ENCODE peak calls at places on chromosomes 7 and 10, in six cellular contexts. One of them, this sample, is unnamed.

GRCh38 chr10:128912568-128913311 is 554.3 kb upstream of the MGMT start:
- DNase-seq in heart left ventricle: no peak
- DNase-seq in cardiac muscle cell: no peak
- DNase-seq in breast epithelium: no peak
- DNase-seq in thoracic aorta: no peak
- DNase-seq in GM12865: no peak
- DNase-seq in this sample: no peak

GRCh38 chr7:157849341-157849596 is 512.5 kb downstream of the DNAJB6 start:
- DNase-seq in breast epithelium: no peak
- DNase-seq in thoracic aorta: no peak
- DNase-seq in GM12865: no peak
- DNase-seq in cardiac muscle cell: no peak
- DNase-seq in heart left ventricle: no peak
- DNase-seq in this sample: no peak

GRCh38 chr7:25894902-25895791 is 256.9 kb upstream of the NFE2L3 start:
- DNase-seq in thoracic aorta: no peak
- DNase-seq in heart left ventricle: peak
- DNase-seq in GM12865: peak
- DNase-seq in breast epithelium: peak
- DNase-seq in cardiac muscle cell: peak
- DNase-seq in this sample: peak

GRCh38 chr7:155360495-155361362 is 63.1 kb downstream of the INSIG1 start:
- DNase-seq in thoracic aorta: no peak
- DNase-seq in breast epithelium: peak
- DNase-seq in heart left ventricle: no peak
- DNase-seq in GM12865: no peak
- DNase-seq in cardiac muscle cell: no peak
- DNase-seq in this sample: no peak

GRCh38 chr7:148374698-148375259 is 215.8 kb upstream of the C7orf33 start:
- DNase-seq in thoracic aorta: no peak
- DNase-seq in cardiac muscle cell: no peak
- DNase-seq in breast epithelium: no peak
- DNase-seq in GM12865: no peak
- DNase-seq in heart left ventricle: no peak
- DNase-seq in this sample: no peak

GRCh38 chr7:130492519-130493274 is 812 bp downstream of the MEST start:
- DNase-seq in GM12865: no peak
- DNase-seq in heart left ventricle: no peak
- DNase-seq in cardiac muscle cell: peak
- DNase-seq in breast epithelium: no peak
- DNase-seq in thoracic aorta: no peak
- DNase-seq in this sample: no peak

GRCh38 chr10:97539523-97540200 is 32.9 kb upstream of the ANKRD2 start:
- DNase-seq in breast epithelium: no peak
- DNase-seq in cardiac muscle cell: peak
- DNase-seq in GM12865: no peak
- DNase-seq in thoracic aorta: no peak
- DNase-seq in heart left ventricle: no peak
- DNase-seq in this sample: peak

GRCh38 chr7:116249969-116250553 is 39.7 kb downstream of the TES start:
- DNase-seq in heart left ventricle: no peak
- DNase-seq in cardiac muscle cell: peak
- DNase-seq in thoracic aorta: no peak
- DNase-seq in breast epithelium: no peak
- DNase-seq in GM12865: peak
- DNase-seq in this sample: peak

GRCh38 chr7:465710-466400 is 53.8 kb downstream of the PDGFA start:
- DNase-seq in GM12865: no peak
- DNase-seq in thoracic aorta: no peak
- DNase-seq in cardiac muscle cell: no peak
- DNase-seq in breast epithelium: peak
- DNase-seq in heart left ventricle: no peak
- DNase-seq in this sample: no peak

GRCh38 chr10:73926152-73926764 is 15.3 kb downstream of the PLAU start:
- DNase-seq in GM12865: no peak
- DNase-seq in heart left ventricle: no peak
- DNase-seq in thoracic aorta: no peak
- DNase-seq in breast epithelium: no peak
- DNase-seq in cardiac muscle cell: no peak
- DNase-seq in this sample: no peak

GRCh38 chr10:114821293-114821914 is at the start of gene FHIP2A:
- DNase-seq in cardiac muscle cell: peak
- DNase-seq in thoracic aorta: no peak
- DNase-seq in GM12865: peak
- DNase-seq in breast epithelium: peak
- DNase-seq in heart left ventricle: peak
- DNase-seq in this sample: peak

GRCh38 chr10:4654496-4654895 is 171.5 kb upstream of the AKR1E2 start:
- DNase-seq in cardiac muscle cell: no peak
- DNase-seq in GM12865: no peak
- DNase-seq in heart left ventricle: no peak
- DNase-seq in thoracic aorta: no peak
- DNase-seq in breast epithelium: no peak
- DNase-seq in this sample: no peak

GRCh38 chr7:150941351-150941982 is 36.7 kb downstream of the KCNH2 start:
- DNase-seq in cardiac muscle cell: no peak
- DNase-seq in breast epithelium: no peak
- DNase-seq in thoracic aorta: no peak
- DNase-seq in GM12865: no peak
- DNase-seq in heart left ventricle: no peak
- DNase-seq in this sample: no peak

GRCh38 chr10:17316488-17317170 is 88.6 kb downstream of the VIM start:
- DNase-seq in breast epithelium: no peak
- DNase-seq in GM12865: peak
- DNase-seq in heart left ventricle: no peak
- DNase-seq in cardiac muscle cell: no peak
- DNase-seq in thoracic aorta: no peak
- DNase-seq in this sample: no peak

GRCh38 chr10:100413206-100413605 is 49.6 kb upstream of the WNT8B start:
- DNase-seq in thoracic aorta: no peak
- DNase-seq in breast epithelium: no peak
- DNase-seq in cardiac muscle cell: no peak
- DNase-seq in GM12865: no peak
- DNase-seq in heart left ventricle: no peak
- DNase-seq in this sample: no peak

GRCh38 chr7:27723086-27723485 is 16.9 kb upstream of the TAX1BP1 start:
- DNase-seq in heart left ventricle: no peak
- DNase-seq in breast epithelium: no peak
- DNase-seq in thoracic aorta: no peak
- DNase-seq in GM12865: no peak
- DNase-seq in cardiac muscle cell: no peak
- DNase-seq in this sample: peak

GRCh38 chr7:131624536-131624935 is 68.1 kb upstream of the PODXL start:
- DNase-seq in GM12865: no peak
- DNase-seq in thoracic aorta: no peak
- DNase-seq in heart left ventricle: no peak
- DNase-seq in cardiac muscle cell: no peak
- DNase-seq in breast epithelium: no peak
- DNase-seq in this sample: no peak

GRCh38 chr7:151759591-151760042 is 117.3 kb downstream of the PRKAG2 start:
- DNase-seq in breast epithelium: peak
- DNase-seq in cardiac muscle cell: peak
- DNase-seq in GM12865: peak
- DNase-seq in heart left ventricle: no peak
- DNase-seq in thoracic aorta: no peak
- DNase-seq in this sample: peak

GRCh38 chr10:43322321-43322720 is 49.1 kb upstream of the FXYD4 start:
- DNase-seq in GM12865: no peak
- DNase-seq in breast epithelium: no peak
- DNase-seq in heart left ventricle: no peak
- DNase-seq in thoracic aorta: no peak
- DNase-seq in cardiac muscle cell: no peak
- DNase-seq in this sample: no peak

GRCh38 chr10:86648706-86649426 is 5.5 kb upstream of the OPN4 start:
- DNase-seq in cardiac muscle cell: peak
- DNase-seq in breast epithelium: peak
- DNase-seq in heart left ventricle: peak
- DNase-seq in GM12865: peak
- DNase-seq in thoracic aorta: peak
- DNase-seq in this sample: peak

GRCh38 chr10:22250897-22251605 is 33.2 kb upstream of the EBLN1 start:
- DNase-seq in cardiac muscle cell: peak
- DNase-seq in thoracic aorta: no peak
- DNase-seq in breast epithelium: no peak
- DNase-seq in GM12865: peak
- DNase-seq in heart left ventricle: no peak
- DNase-seq in this sample: peak

GRCh38 chr7:4856336-4857056 is 5.3 kb downstream of the PAPOLB start:
- DNase-seq in heart left ventricle: no peak
- DNase-seq in breast epithelium: no peak
- DNase-seq in thoracic aorta: no peak
- DNase-seq in GM12865: no peak
- DNase-seq in cardiac muscle cell: no peak
- DNase-seq in this sample: no peak

GRCh38 chr10:61957806-61958205 is 56.3 kb downstream of the ARID5B start:
- DNase-seq in heart left ventricle: no peak
- DNase-seq in cardiac muscle cell: no peak
- DNase-seq in GM12865: no peak
- DNase-seq in thoracic aorta: no peak
- DNase-seq in breast epithelium: no peak
- DNase-seq in this sample: no peak
- TF ChIP-seq CTCF in heart left ventricle: no peak
- TF ChIP-seq CTCF in cardiac muscle cell: no peak
- TF ChIP-seq CTCF in GM12865: no peak
- TF ChIP-seq CTCF in thoracic aorta: no peak
- TF ChIP-seq CTCF in breast epithelium: no peak
- TF ChIP-seq CTCF in this sample: no peak

DNA sequence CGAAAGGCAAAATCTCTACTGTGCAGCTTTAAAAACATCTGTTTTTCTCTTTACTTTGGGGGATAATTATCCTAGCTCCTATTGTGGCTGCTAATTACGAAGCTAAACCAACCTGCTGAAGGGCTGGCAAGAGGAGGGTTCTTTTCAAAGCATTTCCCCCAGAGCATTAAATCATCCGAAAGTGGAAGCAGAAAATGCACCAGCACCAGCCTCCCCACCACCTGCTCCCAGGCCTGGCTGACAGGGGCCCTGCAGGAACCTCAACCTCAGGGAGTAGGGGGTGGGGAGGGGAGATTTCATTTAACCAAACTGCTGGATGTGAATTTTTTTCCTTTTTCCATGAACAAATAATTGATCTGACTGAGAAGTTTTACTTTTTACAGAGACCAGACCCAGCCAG is 56.3 kb upstream of the CHST15 start:
- DNase-seq in breast epithelium: no peak
- DNase-seq in cardiac muscle cell: no peak
- DNase-seq in heart left ventricle: no peak
- DNase-seq in GM12865: peak
- DNase-seq in thoracic aorta: no peak
- DNase-seq in this sample: no peak
- H3K4me3 ChIP-seq in breast epithelium: no peak
- H3K4me3 ChIP-seq in cardiac muscle cell: no peak
- H3K4me3 ChIP-seq in heart left ventricle: no peak
- H3K4me3 ChIP-seq in GM12865: no peak
- H3K4me3 ChIP-seq in thoracic aorta: no peak
- H3K4me3 ChIP-seq in this sample: no peak

GRCh38 chr7:39746162-39746782 is 122.9 kb downstream of the RALA start:
- DNase-seq in breast epithelium: peak
- DNase-seq in thoracic aorta: peak
- DNase-seq in GM12865: peak
- DNase-seq in heart left ventricle: peak
- DNase-seq in cardiac muscle cell: peak
- DNase-seq in this sample: peak
- TF ChIP-seq CTCF in breast epithelium: peak
- TF ChIP-seq CTCF in thoracic aorta: peak
- TF ChIP-seq CTCF in GM12865: peak
- TF ChIP-seq CTCF in heart left ventricle: peak
- TF ChIP-seq CTCF in cardiac muscle cell: peak
- TF ChIP-seq CTCF in this sample: peak

GRCh38 chr7:23013715-23014649 is at the start of gene HYCC1:
- DNase-seq in GM12865: peak
- DNase-seq in heart left ventricle: peak
- DNase-seq in thoracic aorta: peak
- DNase-seq in breast epithelium: peak
- DNase-seq in cardiac muscle cell: peak
- DNase-seq in this sample: peak

GRCh38 chr7:23012797-23013714 is 874 bp downstream of the HYCC1 start:
- DNase-seq in thoracic aorta: no peak
- DNase-seq in breast epithelium: no peak
- DNase-seq in cardiac muscle cell: no peak
- DNase-seq in GM12865: peak
- DNase-seq in heart left ventricle: peak
- DNase-seq in this sample: no peak

GRCh38 chr7:23014681-23015080 is 751 bp upstream of the HYCC1 start:
- DNase-seq in cardiac muscle cell: no peak
- DNase-seq in breast epithelium: no peak
- DNase-seq in thoracic aorta: no peak
- DNase-seq in heart left ventricle: no peak
- DNase-seq in GM12865: no peak
- DNase-seq in this sample: no peak

GRCh38 chr7:23011222-23011924 is 2.6 kb downstream of the HYCC1 start:
- DNase-seq in thoracic aorta: no peak
- DNase-seq in GM12865: no peak
- DNase-seq in breast epithelium: no peak
- DNase-seq in cardiac muscle cell: no peak
- DNase-seq in heart left ventricle: no peak
- DNase-seq in this sample: no peak

DNA sequence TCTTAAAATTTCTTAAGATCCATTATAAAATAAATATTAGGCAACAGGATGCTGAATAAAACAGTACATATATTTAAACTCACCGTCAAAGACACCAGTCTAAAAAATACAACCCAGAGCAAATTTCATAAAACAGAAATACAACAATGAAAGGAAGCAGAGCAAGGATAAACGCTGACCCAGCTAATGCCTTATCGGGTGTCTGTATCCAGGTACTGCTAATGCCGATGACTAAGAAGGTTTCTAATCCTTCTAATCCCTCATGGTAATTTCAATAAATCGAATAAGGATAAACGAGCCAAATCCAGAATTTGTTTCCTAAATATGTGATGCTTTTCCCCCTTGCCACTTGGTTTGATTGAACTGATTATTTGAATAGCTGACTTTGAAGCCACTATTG is 1.7 kb downstream of the HYCC1 start:
- DNase-seq in breast epithelium: no peak
- DNase-seq in GM12865: no peak
- DNase-seq in cardiac muscle cell: no peak
- DNase-seq in thoracic aorta: no peak
- DNase-seq in heart left ventricle: no peak
- DNase-seq in this sample: no peak
- H3K4me3 ChIP-seq in breast epithelium: peak
- H3K4me3 ChIP-seq in GM12865: peak
- H3K4me3 ChIP-seq in cardiac muscle cell: peak
- H3K4me3 ChIP-seq in thoracic aorta: peak
- H3K4me3 ChIP-seq in heart left ventricle: peak
- H3K4me3 ChIP-seq in this sample: peak

GRCh38 chr10:113326160-113327111 is 226.4 kb upstream of the HABP2 start:
- DNase-seq in breast epithelium: no peak
- DNase-seq in cardiac muscle cell: peak
- DNase-seq in heart left ventricle: no peak
- DNase-seq in thoracic aorta: peak
- DNase-seq in GM12865: peak
- DNase-seq in this sample: peak
- TF ChIP-seq CTCF in breast epithelium: peak
- TF ChIP-seq CTCF in cardiac muscle cell: no peak
- TF ChIP-seq CTCF in heart left ventricle: peak
- TF ChIP-seq CTCF in thoracic aorta: peak
- TF ChIP-seq CTCF in GM12865: no peak
- TF ChIP-seq CTCF in this sample: peak

GRCh38 chr10:6211341-6212265 is 8.9 kb downstream of the PFKFB3 start:
- DNase-seq in breast epithelium: no peak
- DNase-seq in GM12865: no peak
- DNase-seq in thoracic aorta: no peak
- DNase-seq in heart left ventricle: no peak
- DNase-seq in cardiac muscle cell: peak
- DNase-seq in this sample: peak
- H3K4me3 ChIP-seq in breast epithelium: no peak
- H3K4me3 ChIP-seq in GM12865: no peak
- H3K4me3 ChIP-seq in thoracic aorta: peak
- H3K4me3 ChIP-seq in heart left ventricle: no peak
- H3K4me3 ChIP-seq in cardiac muscle cell: no peak
- H3K4me3 ChIP-seq in this sample: no peak

This sample was measured in fibroblast of pulmonary artery.